ENCODE peak calls at places on chromosomes 3 and 15, in eight cellular contexts. G, Q, H, U, M, Y, F and D are unnamed samples.

GRCh38 chr3:133575121-133575520 is 1.6 kb downstream of the CDV3 start:
- DNase-seq in G (no peak), Q (no peak), H (no peak), U (no peak), M (no peak), Y (peak; percentile 42), F (no peak), D (no peak)

GRCh38 chr3:94694894-94695293 is 632.0 kb downstream of the NSUN3 start:
- DNase-seq in G (no peak), Q (no peak), H (no peak), U (no peak), M (no peak), Y (no peak), F (no peak), D (no peak)

GRCh38 chr3:72665701-72666443 is 182.4 kb downstream of the SHQ1 start:
- DNase-seq in G (peak; percentile 67), Q (peak; percentile 58), H (no peak), U (no peak), M (no peak), Y (peak; percentile 67), F (no peak), D (no peak)

GRCh38 chr15:73051402-73051810 is 857 bp upstream of the NEO1 start:
- DNase-seq in G (peak; percentile 84), Q (peak; percentile 78), H (no peak), U (no peak), M (no peak), Y (no peak), F (peak; percentile 18), D (no peak)

GRCh38 chr3:2635511-2635910 is 474.7 kb downstream of the IL5RA start:
- DNase-seq in G (no peak), Q (no peak), H (no peak), U (no peak), M (no peak), Y (no peak), F (no peak), D (no peak)

GRCh38 chr3:75294124-75294523 is 370.0 kb upstream of the FRG2C start:
- DNase-seq in G (peak; percentile 41), Q (peak; percentile 13), H (no peak), U (no peak), M (peak; percentile 30), Y (no peak), F (peak; percentile 29), D (peak; percentile 43)

GRCh38 chr15:93982226-93982641 is 249.1 kb upstream of the MCTP2 start:
- DNase-seq in G (no peak), Q (no peak), H (no peak), U (no peak), M (peak; percentile 38), Y (no peak), F (no peak), D (peak; percentile 50)

GRCh38 chr15:99442268-99442897 is 123.4 kb upstream of the MEF2A start:
- DNase-seq in G (peak; percentile 44), Q (peak; percentile 56), H (peak; percentile 86), U (peak; percentile 78), M (peak; percentile 83), Y (no peak), F (no peak), D (peak; percentile 97)

GRCh38 chr3:40546811-40547210 is 22.1 kb downstream of the ZNF621 start:
- DNase-seq in G (no peak), Q (no peak), H (no peak), U (peak; percentile 19), M (peak; percentile 13), Y (no peak), F (no peak), D (peak; percentile 71)

GRCh38 chr15:95025924-95026728 is 794.8 kb downstream of the MCTP2 start:
- DNase-seq in G (peak; percentile 53), Q (peak; percentile 13), H (no peak), U (no peak), M (peak; percentile 16), Y (peak; percentile 19), F (peak; percentile 39), D (peak; percentile 37)

GRCh38 chr15:40877691-40878090 is 3.7 kb upstream of the RHOV start:
- DNase-seq in G (no peak), Q (no peak), H (no peak), U (no peak), M (no peak), Y (no peak), F (no peak), D (no peak)

GRCh38 chr15:40493089-40493840 is 22.5 kb downstream of the CHST14 start:
- DNase-seq in G (no peak), Q (no peak), H (no peak), U (no peak), M (no peak), Y (no peak), F (no peak), D (no peak)

GRCh38 chr3:13504161-13504831 is 24.2 kb downstream of the HDAC11 start:
- DNase-seq in G (no peak), Q (no peak), H (no peak), U (no peak), M (no peak), Y (no peak), F (no peak), D (no peak)

GRCh38 chr3:30418443-30418842 is 188.0 kb upstream of the TGFBR2 start:
- DNase-seq in G (no peak), Q (no peak), H (no peak), U (no peak), M (no peak), Y (no peak), F (no peak), D (no peak)

GRCh38 chr3:117035785-117036184 is 326.2 kb downstream of the TUSC7 start:
- DNase-seq in G (no peak), Q (peak; percentile 31), H (no peak), U (no peak), M (no peak), Y (no peak), F (no peak), D (no peak)

GRCh38 chr15:25693321-25694237 is 169.5 kb downstream of the ATP10A start:
- DNase-seq in G (no peak), Q (no peak), H (no peak), U (no peak), M (peak; percentile 31), Y (peak; percentile 45), F (peak; percentile 18), D (peak; percentile 28)

GRCh38 chr15:71114887-71115566 is at the start of gene THSD4:
- DNase-seq in G (peak; percentile 82), Q (peak; percentile 78), H (peak; percentile 97), U (no peak), M (peak; percentile 71), Y (peak; percentile 8), F (peak; percentile 77), D (peak; percentile 77)

GRCh38 chr3:122969585-122970453 is 57.7 kb downstream of the SEMA5B start:
- DNase-seq in G (no peak), Q (no peak), H (no peak), U (peak; percentile 52), M (peak; percentile 42), Y (no peak), F (no peak), D (peak; percentile 87)

GRCh38 chr15:29018983-29019875 is 133.5 kb downstream of the APBA2 start:
- DNase-seq in G (no peak), Q (no peak), H (no peak), U (no peak), M (no peak), Y (no peak), F (no peak), D (peak; percentile 23)

GRCh38 chr3:115626711-115627110 is 3.4 kb downstream of the GAP43 start:
- DNase-seq in G (no peak), Q (no peak), H (no peak), U (no peak), M (no peak), Y (no peak), F (no peak), D (no peak)

GRCh38 chr3:177721864-177722370 is 524.6 kb upstream of the TBL1XR1 start:
- DNase-seq in G (no peak), Q (no peak), H (no peak), U (no peak), M (no peak), Y (no peak), F (no peak), D (no peak)

GRCh38 chr3:178202199-178202598 is 334.0 kb upstream of the KCNMB2 start:
- DNase-seq in G (no peak), Q (no peak), H (no peak), U (no peak), M (no peak), Y (no peak), F (no peak), D (no peak)

GRCh38 chr15:89087830-89088604 is at the start of gene ABHD2:
- DNase-seq in G (peak; percentile 99), Q (peak; percentile 99), H (peak; percentile 100), U (peak; percentile 100), M (peak; percentile 99), Y (peak; percentile 100), F (peak; percentile 100), D (peak; percentile 100)
- H3K4me3 ChIP-seq in G (peak within 1 kb of the TSS; percentile 82), Q (peak within 1 kb of the TSS; percentile 63), H (peak within 1 kb of the TSS; percentile 70), U (peak within 1 kb of the TSS; percentile 82), M (peak within 1 kb of the TSS; percentile 96), Y (peak within 1 kb of the TSS; percentile 88), F (peak within 1 kb of the TSS; percentile 66), D (peak within 1 kb of the TSS; percentile 84)

DNA sequence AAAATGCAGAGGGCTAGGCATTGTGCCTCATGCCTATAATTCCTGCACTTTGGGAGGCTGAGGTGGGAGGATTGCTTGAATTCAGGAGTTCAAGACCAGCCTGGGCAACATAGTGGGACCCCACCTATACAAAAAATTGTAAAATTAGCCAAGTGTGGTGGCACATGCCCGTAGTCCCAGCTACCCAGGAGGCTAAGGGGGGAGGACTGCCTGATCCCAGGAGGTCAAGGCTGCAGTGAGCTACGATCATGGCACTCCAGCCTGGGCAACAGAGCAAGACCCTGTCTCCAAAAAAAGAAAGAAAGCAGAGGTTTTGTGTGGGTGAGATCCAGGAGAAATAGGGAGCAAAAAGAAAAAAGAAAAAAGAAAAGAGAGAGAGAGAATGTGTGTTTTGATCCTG is 4.9 kb downstream of the TTBK2 start:
- DNase-seq in G (no peak), Q (no peak), H (no peak), U (no peak), M (no peak), Y (no peak), F (no peak), D (no peak)
- H3K4me3 ChIP-seq in G (no peak overlapping the region), Q (no peak overlapping the region), H (no peak overlapping the region), U (no peak overlapping the region), M (no peak overlapping the region), Y (no peak overlapping the region), F (no peak overlapping the region), D (no peak overlapping the region)

GRCh38 chr3:50154476-50154839 is 666 bp upstream of the SEMA3F start:
- DNase-seq in G (no peak), Q (no peak), H (no peak), U (no peak), M (no peak), Y (no peak), F (no peak), D (no peak)
- H3K4me3 ChIP-seq in G (peak overlapping the region; percentile 37), Q (peak overlapping the region; percentile 24), H (peak overlapping the region; percentile 5), U (peak overlapping the region; percentile 33), M (peak overlapping the region; percentile 60), Y (peak overlapping the region; percentile 61), F (no peak overlapping the region), D (peak overlapping the region; percentile 22)

DNA sequence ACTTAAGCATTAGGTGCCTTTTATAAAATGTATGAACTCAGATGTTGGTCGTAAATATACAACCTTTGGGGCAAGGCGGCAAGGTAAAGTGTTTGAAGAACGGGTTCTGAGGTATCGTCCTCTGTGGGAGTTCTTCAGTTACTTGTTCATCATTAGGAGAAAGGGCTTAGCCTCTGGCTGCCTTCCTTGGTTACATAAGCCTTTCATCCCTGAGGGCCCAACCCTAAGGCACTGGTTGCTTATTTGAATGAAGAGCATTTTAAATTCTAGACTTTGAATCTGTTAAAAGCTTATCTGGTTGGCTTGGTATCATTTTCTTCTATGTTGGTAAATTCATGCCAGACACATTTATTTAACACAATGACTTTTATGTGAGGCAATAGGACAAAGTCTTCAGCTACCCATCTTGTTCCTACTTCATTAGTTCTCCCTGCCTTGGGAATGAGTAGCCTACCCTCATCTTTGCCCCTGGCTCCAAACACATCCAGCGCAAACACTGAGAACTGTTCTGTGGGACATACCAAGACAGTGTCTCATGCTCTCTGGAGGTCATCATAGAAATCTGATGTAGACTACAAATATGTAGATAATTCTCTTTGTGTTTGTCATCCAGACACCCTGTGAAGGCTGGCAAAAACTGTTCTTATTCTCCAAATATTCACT is 12.4 kb upstream of the CCDC80 start:
- DNase-seq in G (no peak), Q (no peak), H (peak; percentile 72), U (no peak), M (no peak), Y (no peak), F (no peak), D (peak; percentile 98)
- H3K4me3 ChIP-seq in G (no peak overlapping the region), Q (no peak overlapping the region), H (no peak overlapping the region), U (no peak overlapping the region), M (no peak overlapping the region), Y (no peak overlapping the region), F (no peak overlapping the region), D (no peak overlapping the region)